ENCODE peak calls at places on chromosomes 12 and 14, in five cellular contexts. One of them, this sample, is unnamed.

GRCh38 chr14:74963705-74964271 is 8.4 kb upstream of the PGF start:
- DNase-seq in activated T-helper 1 cell treated with anti-CD3 and anti-CD28 coated beads, Interleukin-2, amount 50 U/mL, for 16 hours: no peak
- DNase-seq in fibroblast of mammary gland: peak
- DNase-seq in BE2C: no peak
- DNase-seq in GM04504: no peak
- DNase-seq in this sample: no peak

GRCh38 chr12:22624573-22624907 is 431 bp upstream of the ETNK1 start:
- DNase-seq in GM04504: peak
- DNase-seq in activated T-helper 1 cell treated with anti-CD3 and anti-CD28 coated beads, Interleukin-2, amount 50 U/mL, for 16 hours: no peak
- DNase-seq in BE2C: no peak
- DNase-seq in fibroblast of mammary gland: no peak
- DNase-seq in this sample: no peak

GRCh38 chr14:39974036-39974435 is 541.8 kb upstream of the FBXO33 start:
- DNase-seq in GM04504: no peak
- DNase-seq in BE2C: no peak
- DNase-seq in activated T-helper 1 cell treated with anti-CD3 and anti-CD28 coated beads, Interleukin-2, amount 50 U/mL, for 16 hours: no peak
- DNase-seq in fibroblast of mammary gland: no peak
- DNase-seq in this sample: no peak

GRCh38 chr14:68749487-68750475 is 43.1 kb downstream of the ZFP36L1 start:
- DNase-seq in activated T-helper 1 cell treated with anti-CD3 and anti-CD28 coated beads, Interleukin-2, amount 50 U/mL, for 16 hours: no peak
- DNase-seq in BE2C: no peak
- DNase-seq in fibroblast of mammary gland: peak
- DNase-seq in GM04504: no peak
- DNase-seq in this sample: no peak

GRCh38 chr12:24562761-24563392 is 386.0 kb downstream of the BCAT1 start:
- DNase-seq in activated T-helper 1 cell treated with anti-CD3 and anti-CD28 coated beads, Interleukin-2, amount 50 U/mL, for 16 hours: no peak
- DNase-seq in BE2C: peak
- DNase-seq in GM04504: no peak
- DNase-seq in fibroblast of mammary gland: peak
- DNase-seq in this sample: no peak

GRCh38 chr14:73661872-73662271 is 17.1 kb downstream of the DNAL1 start:
- DNase-seq in BE2C: no peak
- DNase-seq in GM04504: no peak
- DNase-seq in fibroblast of mammary gland: peak
- DNase-seq in activated T-helper 1 cell treated with anti-CD3 and anti-CD28 coated beads, Interleukin-2, amount 50 U/mL, for 16 hours: no peak
- DNase-seq in this sample: no peak

GRCh38 chr14:90490727-90491050 is 93.9 kb downstream of the CALM1 start:
- DNase-seq in BE2C: no peak
- DNase-seq in fibroblast of mammary gland: no peak
- DNase-seq in GM04504: no peak
- DNase-seq in activated T-helper 1 cell treated with anti-CD3 and anti-CD28 coated beads, Interleukin-2, amount 50 U/mL, for 16 hours: no peak
- DNase-seq in this sample: no peak

GRCh38 chr12:11580125-11580751 is 69.2 kb upstream of the ETV6 start:
- DNase-seq in activated T-helper 1 cell treated with anti-CD3 and anti-CD28 coated beads, Interleukin-2, amount 50 U/mL, for 16 hours: no peak
- DNase-seq in BE2C: no peak
- DNase-seq in fibroblast of mammary gland: peak
- DNase-seq in GM04504: peak
- DNase-seq in this sample: peak

GRCh38 chr12:67827820-67828383 is 161.3 kb upstream of the IFNG-AS1 start:
- DNase-seq in activated T-helper 1 cell treated with anti-CD3 and anti-CD28 coated beads, Interleukin-2, amount 50 U/mL, for 16 hours: no peak
- DNase-seq in BE2C: no peak
- DNase-seq in fibroblast of mammary gland: peak
- DNase-seq in GM04504: peak
- DNase-seq in this sample: peak

GRCh38 chr14:23580152-23580926 is 1.7 kb upstream of the JPH4 start:
- DNase-seq in fibroblast of mammary gland: no peak
- DNase-seq in activated T-helper 1 cell treated with anti-CD3 and anti-CD28 coated beads, Interleukin-2, amount 50 U/mL, for 16 hours: no peak
- DNase-seq in BE2C: no peak
- DNase-seq in GM04504: no peak
- DNase-seq in this sample: no peak

GRCh38 chr12:92034858-92035401 is 110.7 kb downstream of the BTG1 start:
- DNase-seq in GM04504: peak
- DNase-seq in activated T-helper 1 cell treated with anti-CD3 and anti-CD28 coated beads, Interleukin-2, amount 50 U/mL, for 16 hours: peak
- DNase-seq in fibroblast of mammary gland: peak
- DNase-seq in BE2C: peak
- DNase-seq in this sample: no peak

This sample was measured in AG04449.